ENCODE peak calls at places on chromosomes 16 and 17, in seven cellular contexts. L is EL, H is ecto neural progenitor cell, P is caudate nucleus, E is AG10803, C is left colon, I is brain microvascular endothelial cell. N is an unnamed sample.

GRCh38 chr17:48429638-48430586 is at the start of gene SKAP1:
- DNase-seq in L (no peak), H (no peak), P (no peak), E (no peak), C (peak; percentile 63), I (no peak), N (no peak)

GRCh38 chr16:30934827-30935557 is 11.6 kb downstream of the FBXL19 start:
- DNase-seq in L (peak; percentile 48), H (peak; percentile 68), P (peak; percentile 4), E (peak; percentile 41), C (no peak), I (peak; percentile 56), N (no peak)

GRCh38 chr17:35373532-35373983 is at the start of gene SLFN11:
- DNase-seq in L (peak; percentile 98), H (peak; percentile 73), P (peak; percentile 36), E (peak; percentile 96), C (peak; percentile 78), I (peak; percentile 52), N (no peak)

GRCh38 chr16:8644513-8645140 is 23.1 kb downstream of the METTL22 start:
- DNase-seq in L (no peak), H (no peak), P (no peak), E (no peak), C (peak; percentile 22), I (no peak), N (no peak)

GRCh38 chr16:28985611-28986041 is 774 bp downstream of the LAT start:
- DNase-seq in L (no peak), H (no peak), P (no peak), E (no peak), C (no peak), I (no peak), N (no peak)

GRCh38 chr17:37148171-37148570 is 199.4 kb downstream of the AATF start:
- DNase-seq in L (no peak), H (no peak), P (no peak), E (no peak), C (no peak), I (no peak), N (no peak)

GRCh38 chr16:1884155-1884760 is 12.3 kb upstream of the MEIOB start:
- DNase-seq in L (peak; percentile 11), H (no peak), P (no peak), E (peak; percentile 8), C (peak; percentile 48), I (peak; percentile 14), N (no peak)

GRCh38 chr16:81261049-81261648 is 22.7 kb downstream of the BCO1 start:
- DNase-seq in L (no peak), H (no peak), P (no peak), E (peak; percentile 2), C (no peak), I (no peak), N (no peak)

GRCh38 chr17:50737118-50737698 is 17.8 kb downstream of the LUC7L3 start:
- DNase-seq in L (no peak), H (no peak), P (no peak), E (no peak), C (no peak), I (no peak), N (no peak)

N was measured in vagina.